ENCODE peak calls at places on chromosomes 7 and 10, in five cellular contexts. B is A549, P is HepG2, A is GM12878, I is endothelial cell of umbilical vein. L is an unnamed sample.

GRCh38 chr10:34732926-34733325 is 82.2 kb downstream of the PARD3 start:
- DNase-seq in P (peak; percentile 65), B (peak; percentile 66), I (peak; percentile 61), A (no peak), L (peak; percentile 40)

GRCh38 chr10:71074176-71074755 is 138.1 kb upstream of the UNC5B start:
- DNase-seq in P (no peak), B (no peak), A (no peak), I (no peak), L (no peak)

GRCh38 chr10:116613486-116613885 is 7.3 kb upstream of the PNLIPRP2 start:
- DNase-seq in B (no peak), A (no peak), I (no peak), P (no peak), L (no peak)

GRCh38 chr7:985915-986741 is 3.1 kb downstream of the CYP2W1 start:
- DNase-seq in B (peak; percentile 38), I (peak; percentile 28), P (no peak), A (no peak), L (peak; percentile 64)

GRCh38 chr10:49139866-49140195 is 6.0 kb upstream of the FAM170B start:
- DNase-seq in B (peak; percentile 71), I (no peak), P (no peak), A (no peak), L (no peak)

GRCh38 chr10:72311667-72312066 is 37.9 kb downstream of the DDIT4 start:
- DNase-seq in P (no peak), B (no peak), A (no peak), I (no peak), L (peak; percentile 16)

GRCh38 chr10:93149761-93150160 is 76.1 kb downstream of the CYP26A1 start:
- DNase-seq in A (no peak), B (no peak), I (no peak), P (no peak), L (no peak)

GRCh38 chr7:1475991-1476390 is 16.7 kb upstream of the MICALL2 start:
- DNase-seq in A (no peak), P (no peak), B (no peak), I (no peak), L (no peak)

GRCh38 chr7:26143298-26144044 is 8.5 kb upstream of the NFE2L3 start:
- DNase-seq in P (no peak), A (no peak), I (no peak), B (peak; percentile 48), L (no peak)

GRCh38 chr7:69395072-69395714 is 203.1 kb upstream of the AUTS2 start:
- DNase-seq in I (no peak), A (no peak), P (no peak), B (peak; percentile 63), L (peak; percentile 90)

GRCh38 chr7:79982151-79982770 is 152.4 kb upstream of the GNAI1 start:
- DNase-seq in B (peak; percentile 5), A (no peak), I (peak; percentile 32), P (no peak), L (no peak)

GRCh38 chr7:74183142-74183541 is 9.0 kb downstream of the EIF4H start:
- DNase-seq in B (no peak), A (no peak), I (no peak), P (no peak), L (no peak)

GRCh38 chr7:123945938-123946337 is 20.9 kb downstream of the SPAM1 start:
- DNase-seq in A (no peak), I (no peak), P (no peak), B (no peak), L (no peak)

GRCh38 chr7:29806131-29806792 is at the start of gene WIPF3:
- DNase-seq in I (peak; percentile 1), P (no peak), B (no peak), A (no peak), L (no peak)

GRCh38 chr7:119929891-119930290 is 343.1 kb upstream of the KCND2 start:
- DNase-seq in B (no peak), P (no peak), I (no peak), A (no peak), L (no peak)

GRCh38 chr10:114458955-114459354 is 54.7 kb upstream of the AFAP1L2 start:
- DNase-seq in A (no peak), P (peak; percentile 8), I (peak; percentile 39), B (peak; percentile 71), L (peak; percentile 79)

GRCh38 chr10:30782543-30783461 is 153.2 kb upstream of the LYZL2 start:
- DNase-seq in I (no peak), P (no peak), B (no peak), A (peak; percentile 35), L (peak; percentile 52)

GRCh38 chr7:4878336-4879335 is 4.9 kb downstream of the RADIL start:
- DNase-seq in I (no peak), B (no peak), P (no peak), A (no peak), L (no peak)

GRCh38 chr10:132466520-132467463 is 69.8 kb downstream of the PWWP2B start:
- DNase-seq in P (no peak), B (no peak), A (no peak), I (no peak), L (no peak)

GRCh38 chr10:68832596-68832995 is 5.3 kb downstream of the STOX1 start:
- DNase-seq in P (no peak), B (no peak), I (no peak), A (no peak), L (no peak)

GRCh38 chr10:88389456-88389855 is 193.7 kb downstream of the RNLS start:
- DNase-seq in P (peak; percentile 15), B (peak; percentile 49), A (peak; percentile 41), I (peak; percentile 68), L (peak; percentile 83)

GRCh38 chr7:11592699-11593098 is 239.3 kb downstream of the THSD7A start:
- DNase-seq in I (peak; percentile 58), B (no peak), A (no peak), P (no peak), L (no peak)

GRCh38 chr10:11907914-11908313 is 84.8 kb downstream of the PROSER2 start:
- DNase-seq in I (no peak), P (no peak), B (no peak), A (no peak), L (no peak)

GRCh38 chr10:44294726-44295412 is 90.0 kb downstream of the CXCL12 start:
- DNase-seq in A (no peak), I (no peak), P (no peak), B (no peak), L (no peak)

GRCh38 chr10:90872648-90873020 is 860 bp downstream of the RPP30 start:
- DNase-seq in P (no peak), A (no peak), I (no peak), B (no peak), L (no peak)

GRCh38 chr10:80805343-80806020 is 267.8 kb downstream of the SH2D4B start:
- DNase-seq in B (no peak), I (no peak), P (no peak), A (no peak), L (no peak)

GRCh38 chr10:836782-837181 is 94.7 kb downstream of the LARP4B start:
- DNase-seq in I (no peak), B (no peak), A (no peak), P (no peak), L (no peak)

GRCh38 chr10:14826430-14826829 is 11.4 kb downstream of the CDNF start:
- DNase-seq in I (no peak), P (no peak), A (no peak), B (no peak), L (no peak)

GRCh38 chr7:101527844-101528667 is 101.0 kb downstream of the MYL10 start:
- DNase-seq in A (no peak), B (no peak), I (peak; percentile 52), P (no peak), L (peak; percentile 41)

GRCh38 chr7:123208793-123209192 is 9.0 kb upstream of the SLC13A1 start:
- DNase-seq in A (no peak), B (peak; percentile 6), P (peak; percentile 25), I (peak; percentile 11), L (peak; percentile 11)

DNA sequence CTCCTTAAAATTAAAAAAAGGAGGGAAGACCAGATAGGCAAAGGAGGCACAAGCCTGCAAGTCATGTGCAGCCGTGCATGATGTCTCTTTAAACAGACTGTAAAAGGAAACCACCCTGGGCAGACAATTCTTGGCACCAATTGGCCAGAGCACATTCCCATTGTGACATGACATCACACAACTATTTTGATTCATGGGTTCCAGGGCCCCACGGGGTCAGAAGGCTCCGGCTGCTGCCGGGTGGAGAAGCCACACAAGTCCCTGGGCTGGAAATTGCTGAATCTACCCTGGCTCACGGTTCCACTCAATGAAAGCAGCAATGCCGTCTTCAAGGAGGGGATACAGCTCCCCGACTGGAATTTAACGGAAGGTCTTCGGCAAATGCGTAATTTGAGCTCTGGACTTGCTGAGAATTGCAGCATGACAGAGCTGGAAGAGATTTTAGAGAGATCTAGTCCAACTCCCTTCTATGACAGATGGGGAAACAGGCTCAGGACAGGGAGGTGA is 140.5 kb downstream of the PRKAG2 start:
- DNase-seq in A (no peak), P (peak; percentile 16), I (peak; percentile 92), B (peak; percentile 84), L (no peak)
- TF ChIP-seq CTCF in A (no peak), P (no peak), I (peak; percentile 23), B (no peak), L (no peak)

GRCh38 chr10:3727268-3727667 is 57.7 kb downstream of the KLF6 start:
- DNase-seq in P (peak; percentile 14), B (no peak), I (no peak), A (no peak), L (no peak)

GRCh38 chr10:3729397-3729796 is 55.6 kb downstream of the KLF6 start:
- DNase-seq in P (no peak), I (no peak), B (no peak), A (no peak), L (peak; percentile 59)

GRCh38 chr10:3734111-3734510 is 50.9 kb downstream of the KLF6 start:
- DNase-seq in A (no peak), I (no peak), B (no peak), P (no peak), L (no peak)

GRCh38 chr10:3723706-3724225 is 61.2 kb downstream of the KLF6 start:
- DNase-seq in B (no peak), P (no peak), A (no peak), I (no peak), L (no peak)

GRCh38 chr10:3728563-3728962 is 56.4 kb downstream of the KLF6 start:
- DNase-seq in A (no peak), I (no peak), B (no peak), P (no peak), L (no peak)
- TF ChIP-seq MYC in A (no peak), I (no peak), B (no peak), P (no peak), L (no peak)

GRCh38 chr7:106217089-106217542 is 67.7 kb downstream of the NAMPT start:
- DNase-seq in B (peak; percentile 64), P (no peak), A (no peak), I (peak; percentile 86), L (no peak)
- H3K4me3 ChIP-seq in B (peak overlapping the region; percentile 24), P (no peak overlapping the region), A (no peak overlapping the region), I (no peak overlapping the region), L (no peak overlapping the region)

GRCh38 chr10:117865945-117866344 is 180.8 kb downstream of the RAB11FIP2 start:
- DNase-seq in B (no peak), P (no peak), I (no peak), A (no peak), L (no peak)

GRCh38 chr10:117860135-117860534 is 186.6 kb downstream of the RAB11FIP2 start:
- DNase-seq in P (no peak), B (no peak), A (no peak), I (no peak), L (no peak)

DNA sequence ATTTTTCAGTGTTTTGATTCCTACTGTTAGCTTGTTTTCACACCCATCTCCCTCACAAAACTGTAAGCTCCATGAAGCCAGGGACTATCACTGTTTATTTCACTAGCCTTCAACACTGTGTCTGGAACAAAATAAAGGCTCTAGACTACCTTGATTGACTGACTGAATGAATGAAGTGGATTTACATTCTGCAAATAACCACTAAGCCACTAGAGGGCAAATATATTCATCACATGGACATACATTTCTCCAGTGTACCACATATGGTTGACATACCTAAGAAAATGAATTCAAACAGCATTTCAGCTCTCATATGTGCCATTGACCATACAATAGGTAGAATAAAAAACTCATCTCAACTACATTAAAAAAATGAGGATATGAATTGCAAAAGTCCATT is 185.9 kb downstream of the RAB11FIP2 start:
- DNase-seq in A (no peak), P (peak; percentile 15), I (peak; percentile 5), B (peak; percentile 39), L (peak; percentile 42)
- TF ChIP-seq CTCF in A (peak; percentile 44), P (peak; percentile 29), I (peak; percentile 19), B (peak; percentile 21), L (peak; percentile 40)